ENCODE peak calls at places on chromosomes 1 and 21, in four cellular contexts. M, B, L and O are unnamed samples.

GRCh38 chr21:41612674-41613250 is 104.8 kb upstream of the TMPRSS2 start:
- DNase-seq in M (peak; percentile 76), B (peak; percentile 15), L (no peak), O (no peak)

GRCh38 chr1:110829955-110830553 is 42.9 kb upstream of the CD53 start:
- DNase-seq in M (peak; percentile 67), B (peak; percentile 54), L (peak; percentile 37), O (peak; percentile 32)

GRCh38 chr1:2990376-2991115 is 30.7 kb upstream of the ACTRT2 start:
- DNase-seq in M (no peak), B (no peak), L (no peak), O (no peak)

GRCh38 chr1:184396081-184396480 is 9.3 kb downstream of the C1orf21 start:
- DNase-seq in M (no peak), B (no peak), L (no peak), O (no peak)

GRCh38 chr1:5620997-5621396 is 371.2 kb downstream of the NPHP4 start:
- DNase-seq in M (peak; percentile 54), B (peak; percentile 26), L (no peak), O (no peak)

GRCh38 chr1:236089046-236089773 is 24.3 kb upstream of the NID1 start:
- DNase-seq in M (no peak), B (no peak), L (no peak), O (no peak)

GRCh38 chr1:211478801-211479619 is 13.0 kb downstream of the RD3 start:
- DNase-seq in M (no peak), B (no peak), L (no peak), O (no peak)

GRCh38 chr1:89069955-89070354 is 4.9 kb upstream of the GBP1 start:
- DNase-seq in M (no peak), B (no peak), L (no peak), O (no peak)

GRCh38 chr1:172144445-172145060 is 275.9 kb upstream of the C1orf105 start:
- DNase-seq in M (no peak), B (no peak), L (no peak), O (no peak)

GRCh38 chr1:165352442-165353293 is 3.8 kb downstream of the LMX1A start:
- DNase-seq in M (no peak), B (no peak), L (no peak), O (no peak)

GRCh38 chr1:59765036-59765730 is 49.6 kb upstream of the HOOK1 start:
- DNase-seq in M (no peak), B (no peak), L (no peak), O (no peak)

GRCh38 chr1:58422436-58422835 is 124.1 kb downstream of the OMA1 start:
- DNase-seq in M (no peak), B (no peak), L (no peak), O (no peak)

GRCh38 chr1:8661185-8662110 is 156.0 kb downstream of the RERE start:
- DNase-seq in M (no peak), B (no peak), L (peak; percentile 72), O (peak; percentile 79)

GRCh38 chr1:98458514-98459259 is 202.8 kb upstream of the SNX7 start:
- DNase-seq in M (no peak), B (peak; percentile 19), L (no peak), O (no peak)

GRCh38 chr1:10528066-10529014 is 53.6 kb downstream of the PEX14 start:
- DNase-seq in M (no peak), B (no peak), L (no peak), O (peak; percentile 92)

GRCh38 chr1:10529096-10529495 is 54.3 kb downstream of the PEX14 start:
- DNase-seq in M (no peak), B (no peak), L (no peak), O (no peak)

GRCh38 chr1:10530756-10531155 is 56.0 kb downstream of the PEX14 start:
- DNase-seq in M (no peak), B (no peak), L (no peak), O (no peak)

GRCh38 chr1:10529772-10530171 is 55.0 kb downstream of the PEX14 start:
- DNase-seq in M (no peak), B (no peak), L (no peak), O (no peak)

GRCh38 chr1:10530281-10530740 is 55.6 kb downstream of the PEX14 start:
- DNase-seq in M (peak; percentile 40), B (no peak), L (no peak), O (no peak)
- H3K4me3 ChIP-seq in M (no peak overlapping the region), B (no peak overlapping the region), L (no peak overlapping the region), O (no peak overlapping the region)

DNA sequence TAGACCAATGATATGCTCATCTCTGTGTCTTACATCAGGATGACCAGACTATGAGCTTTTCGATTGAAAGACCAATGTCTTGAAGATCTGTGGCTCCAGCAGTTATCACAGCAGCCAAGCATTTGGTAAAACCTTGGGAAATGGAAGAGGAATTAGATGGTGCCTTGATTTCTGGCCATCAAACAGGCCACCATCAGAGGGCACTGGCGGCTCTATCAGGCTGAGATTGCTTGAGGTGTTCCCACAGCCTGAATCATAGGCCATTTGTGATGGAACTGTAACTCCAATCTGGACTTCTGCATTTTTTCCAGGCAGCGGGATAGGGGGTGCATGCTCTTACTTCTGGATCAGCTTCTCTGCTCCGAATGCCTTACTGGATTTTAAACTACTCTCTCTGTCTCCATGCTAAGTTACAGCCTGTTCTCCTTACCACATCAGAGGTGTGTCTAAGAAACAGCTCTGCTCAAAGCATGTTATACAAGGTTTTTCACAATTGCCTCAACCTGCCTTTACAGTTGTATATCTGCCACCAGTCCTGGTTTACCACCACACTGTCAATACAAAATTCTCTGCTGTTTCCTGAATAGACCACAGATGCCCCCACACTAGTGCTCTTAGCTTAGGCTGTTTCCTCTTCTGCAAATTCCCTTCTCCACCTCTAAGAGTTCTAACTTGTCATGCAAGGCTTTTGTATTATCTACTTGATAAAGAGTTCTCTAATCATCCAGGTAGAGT is 180.9 kb downstream of the PTGER3 start:
- DNase-seq in M (no peak), B (no peak), L (no peak), O (no peak)
- TF ChIP-seq SIN3A in M (no peak), B (no peak), L (no peak), O (no peak)

DNA sequence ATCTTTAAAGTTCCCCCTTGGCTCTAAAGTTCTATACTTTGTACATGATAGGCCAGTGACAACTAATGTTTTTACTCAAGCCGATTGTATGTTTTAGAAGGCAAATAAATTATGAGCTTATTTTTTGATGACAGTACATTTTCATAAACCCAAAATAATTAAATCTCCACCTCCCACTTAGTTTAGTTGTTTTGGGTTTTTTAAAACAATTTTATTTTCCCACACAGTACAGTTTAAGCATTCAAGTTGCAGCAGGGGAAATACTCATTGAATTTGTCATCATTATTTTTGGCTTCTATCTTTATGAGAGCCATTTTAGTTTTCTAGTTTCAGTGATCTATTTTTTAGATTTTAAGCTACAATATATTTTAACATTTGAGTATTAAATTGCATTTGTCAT is 93.6 kb downstream of the OLFML2B start:
- DNase-seq in M (no peak), B (no peak), L (no peak), O (no peak)
- H3K4me3 ChIP-seq in M (no peak overlapping the region), B (no peak overlapping the region), L (no peak overlapping the region), O (no peak overlapping the region)

GRCh38 chr1:230250061-230250460 is 176.1 kb downstream of the PGBD5 start:
- DNase-seq in M (no peak), B (no peak), L (no peak), O (no peak)
- TF ChIP-seq SIN3A in M (no peak), B (no peak), L (no peak), O (no peak)

GRCh38 chr1:234863596-234863995 is 253.6 kb upstream of the IRF2BP2 start:
- DNase-seq in M (no peak), B (no peak), L (no peak), O (no peak)

GRCh38 chr1:234861761-234862160 is 251.8 kb upstream of the IRF2BP2 start:
- DNase-seq in M (no peak), B (no peak), L (no peak), O (no peak)

GRCh38 chr1:234864116-234864515 is 254.1 kb upstream of the IRF2BP2 start:
- DNase-seq in M (no peak), B (no peak), L (no peak), O (no peak)

GRCh38 chr1:234862360-234862943 is 252.5 kb upstream of the IRF2BP2 start:
- DNase-seq in M (no peak), B (peak; percentile 70), L (no peak), O (no peak)

GRCh38 chr1:234862944-234863515 is 253.1 kb upstream of the IRF2BP2 start:
- DNase-seq in M (no peak), B (peak; percentile 65), L (no peak), O (no peak)
- H3K4me3 ChIP-seq in M (no peak overlapping the region), B (peak overlapping the region; percentile 47), L (no peak overlapping the region), O (no peak overlapping the region)